ENCODE peak calls at places on chromosome 19, in nine cellular contexts. M is HEK293T; Z is progenitor cell of endocrine pancreas; D is body of pancreas; V is HT1080; O is neural crest cell; K is nephron progenitor cell; N is stimulated activated CD4-positive, alpha-beta T cell treated with anti-CD3 and anti-CD28 coated beads, Interleukin-15, amount 100 ng/mL, for 24 hours; C is HuH-7. G is an unnamed sample.

GRCh38 chr19:4609878-4610511 is 29.3 kb upstream of the TNFAIP8L1 start:
- DNase-seq in O (no peak), N (no peak), K (peak), C (no peak), D (no peak), V (no peak), Z (no peak), M (no peak), G (no peak)

GRCh38 chr19:5172859-5173577 is 167.6 kb downstream of the PTPRS start:
- DNase-seq in C (no peak), V (peak), M (no peak), K (no peak), O (no peak), N (no peak), Z (no peak), D (no peak), G (peak)

GRCh38 chr19:52992109-52993004 is 21.4 kb upstream of the ERVV-1 start:
- DNase-seq in C (no peak), V (no peak), O (no peak), Z (peak), N (peak), K (peak), M (no peak), D (peak), G (no peak)

GRCh38 chr19:14081797-14082674 is 3.5 kb downstream of the C19orf67 start:
- DNase-seq in N (peak), C (no peak), D (peak), O (no peak), V (no peak), K (no peak), Z (no peak), M (no peak), G (peak)

GRCh38 chr19:53467138-53467502 is 413 bp upstream of the ZNF813 start:
- DNase-seq in M (no peak), K (peak), Z (peak), V (no peak), N (no peak), D (no peak), C (peak), O (no peak), G (no peak)

GRCh38 chr19:2246801-2247361 is 2.2 kb upstream of the AMH start:
- DNase-seq in O (no peak), D (peak), V (peak), C (no peak), N (no peak), M (no peak), Z (no peak), K (no peak), G (no peak)

GRCh38 chr19:17205237-17206140 is 9.7 kb upstream of the USE1 start:
- DNase-seq in C (peak), M (peak), D (peak), V (peak), N (peak), K (peak), O (peak), Z (peak), G (peak)

GRCh38 chr19:54739587-54740497 is 1.5 kb downstream of the KIR2DL3 start:
- DNase-seq in N (no peak), K (no peak), V (no peak), Z (no peak), C (no peak), D (no peak), O (no peak), M (no peak), G (no peak)

GRCh38 chr19:27974082-27974513 is 1238.9 kb downstream of the UQCRFS1 start:
- DNase-seq in O (peak), C (no peak), D (peak), Z (peak), K (peak), N (peak), M (no peak), V (peak), G (peak)

GRCh38 chr19:52692431-52693008 is 42.3 kb downstream of the ZNF611 start:
- DNase-seq in K (no peak), O (no peak), C (no peak), M (no peak), Z (no peak), V (no peak), D (no peak), N (no peak), G (no peak)

G was measured in activated naive CD8-positive, alpha-beta T cell treated with anti-CD3 and anti-CD28 coated beads, Interleukin-2, amount 50 U/mL, for 24 hours.